ENCODE peak calls at places on chromosomes 11 and 22, in eight cellular contexts. One of them, this sample, is unnamed.

GRCh38 chr11:134052395-134052987 is 16.4 kb upstream of the JAM3 start:
- ATAC-seq in foreskin keratinocyte: no peak
- ATAC-seq in omental fat pad: no peak
- ATAC-seq in left colon: no peak
- ATAC-seq in CD4-positive, alpha-beta T cell: no peak
- ATAC-seq in pancreas: no peak
- ATAC-seq in activated CD8-positive, alpha-beta memory T cell treated with anti-CD3 and anti-CD28 coated beads, Interleukin-2, amount 10 ng/mL, durations not matched to agents 7 days and 5 days: no peak
- ATAC-seq in naive B cell: no peak
- ATAC-seq in this sample: no peak

GRCh38 chr11:13128381-13128780 is 119.3 kb downstream of the RASSF10 start:
- ATAC-seq in foreskin keratinocyte: no peak
- ATAC-seq in omental fat pad: no peak
- ATAC-seq in left colon: no peak
- ATAC-seq in CD4-positive, alpha-beta T cell: no peak
- ATAC-seq in pancreas: no peak
- ATAC-seq in activated CD8-positive, alpha-beta memory T cell treated with anti-CD3 and anti-CD28 coated beads, Interleukin-2, amount 10 ng/mL, durations not matched to agents 7 days and 5 days: no peak
- ATAC-seq in naive B cell: no peak
- ATAC-seq in this sample: no peak

GRCh38 chr22:43554259-43554636 is 142.4 kb downstream of the MPPED1 start:
- ATAC-seq in foreskin keratinocyte: no peak
- ATAC-seq in omental fat pad: no peak
- ATAC-seq in left colon: no peak
- ATAC-seq in CD4-positive, alpha-beta T cell: no peak
- ATAC-seq in pancreas: no peak
- ATAC-seq in activated CD8-positive, alpha-beta memory T cell treated with anti-CD3 and anti-CD28 coated beads, Interleukin-2, amount 10 ng/mL, durations not matched to agents 7 days and 5 days: no peak
- ATAC-seq in naive B cell: no peak
- ATAC-seq in this sample: no peak

GRCh38 chr11:123145220-123145619 is 49.8 kb downstream of the CLMP start:
- ATAC-seq in foreskin keratinocyte: peak
- ATAC-seq in omental fat pad: peak
- ATAC-seq in left colon: no peak
- ATAC-seq in CD4-positive, alpha-beta T cell: no peak
- ATAC-seq in pancreas: peak
- ATAC-seq in activated CD8-positive, alpha-beta memory T cell treated with anti-CD3 and anti-CD28 coated beads, Interleukin-2, amount 10 ng/mL, durations not matched to agents 7 days and 5 days: no peak
- ATAC-seq in naive B cell: no peak
- ATAC-seq in this sample: peak

GRCh38 chr22:35785181-35785923 is 67.7 kb downstream of the APOL5 start:
- ATAC-seq in foreskin keratinocyte: no peak
- ATAC-seq in omental fat pad: peak
- ATAC-seq in left colon: no peak
- ATAC-seq in CD4-positive, alpha-beta T cell: no peak
- ATAC-seq in pancreas: no peak
- ATAC-seq in activated CD8-positive, alpha-beta memory T cell treated with anti-CD3 and anti-CD28 coated beads, Interleukin-2, amount 10 ng/mL, durations not matched to agents 7 days and 5 days: no peak
- ATAC-seq in naive B cell: no peak
- ATAC-seq in this sample: peak

GRCh38 chr11:65555693-65556231 is 2.4 kb downstream of the LTBP3 start:
- ATAC-seq in foreskin keratinocyte: no peak
- ATAC-seq in omental fat pad: peak
- ATAC-seq in left colon: no peak
- ATAC-seq in CD4-positive, alpha-beta T cell: no peak
- ATAC-seq in pancreas: no peak
- ATAC-seq in activated CD8-positive, alpha-beta memory T cell treated with anti-CD3 and anti-CD28 coated beads, Interleukin-2, amount 10 ng/mL, durations not matched to agents 7 days and 5 days: no peak
- ATAC-seq in naive B cell: no peak
- ATAC-seq in this sample: peak

GRCh38 chr11:11476971-11477645 is 124.1 kb upstream of the CSNK2A3 start:
- ATAC-seq in foreskin keratinocyte: peak
- ATAC-seq in omental fat pad: no peak
- ATAC-seq in left colon: no peak
- ATAC-seq in CD4-positive, alpha-beta T cell: no peak
- ATAC-seq in pancreas: no peak
- ATAC-seq in activated CD8-positive, alpha-beta memory T cell treated with anti-CD3 and anti-CD28 coated beads, Interleukin-2, amount 10 ng/mL, durations not matched to agents 7 days and 5 days: no peak
- ATAC-seq in naive B cell: no peak
- ATAC-seq in this sample: no peak

GRCh38 chr11:14584595-14584994 is 59.0 kb upstream of the PDE3B start:
- ATAC-seq in foreskin keratinocyte: no peak
- ATAC-seq in omental fat pad: no peak
- ATAC-seq in left colon: peak
- ATAC-seq in CD4-positive, alpha-beta T cell: no peak
- ATAC-seq in pancreas: peak
- ATAC-seq in activated CD8-positive, alpha-beta memory T cell treated with anti-CD3 and anti-CD28 coated beads, Interleukin-2, amount 10 ng/mL, durations not matched to agents 7 days and 5 days: no peak
- ATAC-seq in naive B cell: no peak
- ATAC-seq in this sample: no peak

GRCh38 chr11:68322031-68322388 is 9.6 kb downstream of the LRP5 start:
- ATAC-seq in foreskin keratinocyte: peak
- ATAC-seq in omental fat pad: no peak
- ATAC-seq in left colon: no peak
- ATAC-seq in CD4-positive, alpha-beta T cell: no peak
- ATAC-seq in pancreas: no peak
- ATAC-seq in activated CD8-positive, alpha-beta memory T cell treated with anti-CD3 and anti-CD28 coated beads, Interleukin-2, amount 10 ng/mL, durations not matched to agents 7 days and 5 days: no peak
- ATAC-seq in naive B cell: no peak
- ATAC-seq in this sample: no peak

GRCh38 chr11:113710989-113711388 is 4.9 kb upstream of the TMPRSS5 start:
- ATAC-seq in foreskin keratinocyte: no peak
- ATAC-seq in omental fat pad: no peak
- ATAC-seq in left colon: no peak
- ATAC-seq in CD4-positive, alpha-beta T cell: no peak
- ATAC-seq in pancreas: no peak
- ATAC-seq in activated CD8-positive, alpha-beta memory T cell treated with anti-CD3 and anti-CD28 coated beads, Interleukin-2, amount 10 ng/mL, durations not matched to agents 7 days and 5 days: no peak
- ATAC-seq in naive B cell: no peak
- ATAC-seq in this sample: no peak

GRCh38 chr11:116135897-116136296 is 631.7 kb upstream of the CADM1 start:
- ATAC-seq in foreskin keratinocyte: no peak
- ATAC-seq in omental fat pad: no peak
- ATAC-seq in left colon: peak
- ATAC-seq in CD4-positive, alpha-beta T cell: no peak
- ATAC-seq in pancreas: no peak
- ATAC-seq in activated CD8-positive, alpha-beta memory T cell treated with anti-CD3 and anti-CD28 coated beads, Interleukin-2, amount 10 ng/mL, durations not matched to agents 7 days and 5 days: no peak
- ATAC-seq in naive B cell: no peak
- ATAC-seq in this sample: no peak

GRCh38 chr11:17822021-17822781 is 87.6 kb downstream of the KCNC1 start:
- ATAC-seq in foreskin keratinocyte: no peak
- ATAC-seq in omental fat pad: peak
- ATAC-seq in left colon: no peak
- ATAC-seq in CD4-positive, alpha-beta T cell: no peak
- ATAC-seq in pancreas: no peak
- ATAC-seq in activated CD8-positive, alpha-beta memory T cell treated with anti-CD3 and anti-CD28 coated beads, Interleukin-2, amount 10 ng/mL, durations not matched to agents 7 days and 5 days: no peak
- ATAC-seq in naive B cell: no peak
- ATAC-seq in this sample: peak

GRCh38 chr22:48258108-48258705 is 1495.8 kb downstream of the TBC1D22A start:
- ATAC-seq in foreskin keratinocyte: no peak
- ATAC-seq in omental fat pad: peak
- ATAC-seq in left colon: no peak
- ATAC-seq in CD4-positive, alpha-beta T cell: no peak
- ATAC-seq in pancreas: no peak
- ATAC-seq in activated CD8-positive, alpha-beta memory T cell treated with anti-CD3 and anti-CD28 coated beads, Interleukin-2, amount 10 ng/mL, durations not matched to agents 7 days and 5 days: no peak
- ATAC-seq in naive B cell: peak
- ATAC-seq in this sample: no peak

GRCh38 chr11:86919557-86920210 is 35.5 kb downstream of the FZD4 start:
- ATAC-seq in foreskin keratinocyte: peak
- ATAC-seq in omental fat pad: no peak
- ATAC-seq in left colon: peak
- ATAC-seq in CD4-positive, alpha-beta T cell: no peak
- ATAC-seq in pancreas: no peak
- ATAC-seq in activated CD8-positive, alpha-beta memory T cell treated with anti-CD3 and anti-CD28 coated beads, Interleukin-2, amount 10 ng/mL, durations not matched to agents 7 days and 5 days: peak
- ATAC-seq in naive B cell: no peak
- ATAC-seq in this sample: peak

GRCh38 chr22:27331526-27332281 is 469.9 kb downstream of the MN1 start:
- ATAC-seq in foreskin keratinocyte: no peak
- ATAC-seq in omental fat pad: peak
- ATAC-seq in left colon: peak
- ATAC-seq in CD4-positive, alpha-beta T cell: no peak
- ATAC-seq in pancreas: peak
- ATAC-seq in activated CD8-positive, alpha-beta memory T cell treated with anti-CD3 and anti-CD28 coated beads, Interleukin-2, amount 10 ng/mL, durations not matched to agents 7 days and 5 days: no peak
- ATAC-seq in naive B cell: no peak
- ATAC-seq in this sample: peak

GRCh38 chr11:65434667-65435179 is 12.1 kb downstream of the NEAT1 start:
- ATAC-seq in foreskin keratinocyte: no peak
- ATAC-seq in omental fat pad: no peak
- ATAC-seq in left colon: no peak
- ATAC-seq in CD4-positive, alpha-beta T cell: no peak
- ATAC-seq in pancreas: no peak
- ATAC-seq in activated CD8-positive, alpha-beta memory T cell treated with anti-CD3 and anti-CD28 coated beads, Interleukin-2, amount 10 ng/mL, durations not matched to agents 7 days and 5 days: no peak
- ATAC-seq in naive B cell: no peak
- ATAC-seq in this sample: no peak

GRCh38 chr22:45112136-45112879 is 51.4 kb upstream of the NUP50 start:
- ATAC-seq in foreskin keratinocyte: no peak
- ATAC-seq in omental fat pad: no peak
- ATAC-seq in left colon: no peak
- ATAC-seq in CD4-positive, alpha-beta T cell: no peak
- ATAC-seq in pancreas: no peak
- ATAC-seq in activated CD8-positive, alpha-beta memory T cell treated with anti-CD3 and anti-CD28 coated beads, Interleukin-2, amount 10 ng/mL, durations not matched to agents 7 days and 5 days: no peak
- ATAC-seq in naive B cell: no peak
- ATAC-seq in this sample: no peak

GRCh38 chr11:128266893-128267292 is 320.5 kb downstream of the ETS1 start:
- ATAC-seq in foreskin keratinocyte: no peak
- ATAC-seq in omental fat pad: no peak
- ATAC-seq in left colon: no peak
- ATAC-seq in CD4-positive, alpha-beta T cell: no peak
- ATAC-seq in pancreas: no peak
- ATAC-seq in activated CD8-positive, alpha-beta memory T cell treated with anti-CD3 and anti-CD28 coated beads, Interleukin-2, amount 10 ng/mL, durations not matched to agents 7 days and 5 days: no peak
- ATAC-seq in naive B cell: no peak
- ATAC-seq in this sample: no peak

GRCh38 chr11:110454609-110455008 is 24.9 kb downstream of the FDX1 start:
- ATAC-seq in foreskin keratinocyte: no peak
- ATAC-seq in omental fat pad: no peak
- ATAC-seq in left colon: no peak
- ATAC-seq in CD4-positive, alpha-beta T cell: no peak
- ATAC-seq in pancreas: no peak
- ATAC-seq in activated CD8-positive, alpha-beta memory T cell treated with anti-CD3 and anti-CD28 coated beads, Interleukin-2, amount 10 ng/mL, durations not matched to agents 7 days and 5 days: peak
- ATAC-seq in naive B cell: no peak
- ATAC-seq in this sample: no peak